ENCODE peak calls at places on chromosome 22, in six cellular contexts. G is cardiac muscle cell; W is coronary artery; F is globus pallidus; N is CD8-positive, alpha-beta memory T cell; C is stomach. H is an unnamed sample.

GRCh38 chr22:19177164-19178064 is 1.1 kb downstream of the SLC25A1 start:
- DNase-seq in G (no peak), W (no peak), F (no peak), N (no peak), C (no peak), H (no peak)

GRCh38 chr22:25334091-25334490 is 114.7 kb downstream of the CRYBB2 start:
- DNase-seq in G (peak; percentile 33), W (no peak), F (peak; percentile 20), N (no peak), C (peak; percentile 72), H (no peak)

GRCh38 chr22:44523981-44524759 is 26.1 kb upstream of the RTL6 start:
- DNase-seq in G (peak; percentile 98), W (peak; percentile 46), F (no peak), N (no peak), C (peak; percentile 38), H (no peak)

GRCh38 chr22:35904332-35904692 is 124.3 kb downstream of the RBFOX2 start:
- DNase-seq in G (no peak), W (no peak), F (no peak), N (no peak), C (no peak), H (no peak)

GRCh38 chr22:29071261-29072045 is 1.4 kb upstream of the KREMEN1 start:
- DNase-seq in G (peak; percentile 36), W (no peak), F (no peak), N (peak; percentile 14), C (peak; percentile 65), H (no peak)

GRCh38 chr22:47328550-47329243 is 566.2 kb downstream of the TBC1D22A start:
- DNase-seq in G (peak; percentile 93), W (no peak), F (no peak), N (no peak), C (no peak), H (no peak)

GRCh38 chr22:38437416-38437815 is 17.6 kb downstream of the KCNJ4 start:
- DNase-seq in G (no peak), W (no peak), F (no peak), N (no peak), C (no peak), H (no peak)

GRCh38 chr22:17928391-17928790 is 96.0 kb downstream of the MICAL3 start:
- DNase-seq in G (peak; percentile 43), W (no peak), F (no peak), N (no peak), C (no peak), H (no peak)

GRCh38 chr22:28297504-28297903 is 378.4 kb upstream of the PITPNB start:
- DNase-seq in G (peak; percentile 12), W (no peak), F (peak; percentile 85), N (no peak), C (no peak), H (no peak)

GRCh38 chr22:44685384-44686056 is 16.5 kb upstream of the PRR5 start:
- DNase-seq in G (peak; percentile 60), W (no peak), F (no peak), N (peak; percentile 71), C (peak; percentile 70), H (no peak)

GRCh38 chr22:42991010-42991651 is 23.8 kb downstream of the PACSIN2 start:
- DNase-seq in G (peak; percentile 57), W (no peak), F (no peak), N (no peak), C (no peak), H (no peak)

GRCh38 chr22:46198274-46198673 is 47.9 kb downstream of the PPARA start:
- DNase-seq in G (peak; percentile 16), W (no peak), F (no peak), N (no peak), C (no peak), H (no peak)

GRCh38 chr22:37189011-37189466 is 992 bp upstream of the C1QTNF6 start:
- DNase-seq in G (peak; percentile 78), W (no peak), F (no peak), N (no peak), C (no peak), H (no peak)

GRCh38 chr22:44151661-44152060 is 29.1 kb upstream of the PARVG start:
- DNase-seq in G (peak; percentile 94), W (no peak), F (no peak), N (no peak), C (no peak), H (no peak)

GRCh38 chr22:28950567-28951411 is 67.4 kb downstream of the ZNRF3 start:
- DNase-seq in G (no peak), W (no peak), F (no peak), N (no peak), C (no peak), H (peak; percentile 94)

GRCh38 chr22:20756846-20757245 is 17.1 kb upstream of the SERPIND1 start:
- DNase-seq in G (no peak), W (no peak), F (no peak), N (no peak), C (no peak), H (no peak)

GRCh38 chr22:49210606-49211005 is 617.1 kb downstream of the BRD1 start:
- DNase-seq in G (no peak), W (no peak), F (no peak), N (no peak), C (no peak), H (no peak)

GRCh38 chr22:23137905-23138520 is 3.8 kb downstream of the RSPH14 start:
- DNase-seq in G (peak; percentile 8), W (no peak), F (no peak), N (peak; percentile 73), C (no peak), H (no peak)

GRCh38 chr22:42646569-42647525 is 2.3 kb downstream of the CYB5R3 start:
- DNase-seq in G (peak; percentile 68), W (no peak), F (no peak), N (no peak), C (peak; percentile 91), H (no peak)

GRCh38 chr22:44787832-44788231 is 35.5 kb downstream of the ARHGAP8 start:
- DNase-seq in G (no peak), W (no peak), F (no peak), N (no peak), C (no peak), H (no peak)

GRCh38 chr22:42360348-42360747 is 71.9 kb downstream of the NFAM1 start:
- DNase-seq in G (no peak), W (no peak), F (no peak), N (no peak), C (peak; percentile 83), H (no peak)

GRCh38 chr22:35357883-35358621 is 22.8 kb upstream of the HMOX1 start:
- DNase-seq in G (no peak), W (no peak), F (no peak), N (no peak), C (no peak), H (no peak)

GRCh38 chr22:32733196-32733595 is 68.3 kb upstream of the TIMP3 start:
- DNase-seq in G (no peak), W (no peak), F (no peak), N (no peak), C (no peak), H (no peak)

GRCh38 chr22:20316844-20317401 is 2.9 kb downstream of the DGCR6L start:
- DNase-seq in G (no peak), W (peak; percentile 41), F (no peak), N (no peak), C (peak; percentile 10), H (no peak)

GRCh38 chr22:30273196-30273595 is 6.5 kb upstream of the OSM start:
- DNase-seq in G (no peak), W (no peak), F (no peak), N (no peak), C (no peak), H (no peak)

GRCh38 chr22:36323182-36323854 is 64.4 kb downstream of the MYH9 start:
- DNase-seq in G (peak; percentile 92), W (peak; percentile 94), F (peak; percentile 78), N (no peak), C (peak; percentile 73), H (no peak)

GRCh38 chr22:24593810-24594568 is 1.1 kb upstream of the LRRC75B start:
- DNase-seq in G (no peak), W (no peak), F (no peak), N (no peak), C (no peak), H (no peak)

GRCh38 chr22:35311551-35311999 is 11.9 kb downstream of the TOM1 start:
- DNase-seq in G (no peak), W (peak; percentile 53), F (no peak), N (no peak), C (no peak), H (no peak)

GRCh38 chr22:36881504-36882245 is 20.9 kb downstream of the NCF4 start:
- DNase-seq in G (no peak), W (no peak), F (no peak), N (peak; percentile 10), C (no peak), H (no peak)

GRCh38 chr22:20741634-20742581 is 32.0 kb upstream of the SERPIND1 start:
- DNase-seq in G (peak; percentile 31), W (no peak), F (peak; percentile 19), N (peak; percentile 31), C (no peak), H (no peak)

GRCh38 chr22:46064236-46064965 is 85.9 kb upstream of the PPARA start:
- DNase-seq in G (no peak), W (peak; percentile 73), F (peak; percentile 59), N (no peak), C (peak; percentile 33), H (no peak)

GRCh38 chr22:31039393-31039792 is 41.7 kb upstream of the SMTN start:
- DNase-seq in G (peak; percentile 68), W (no peak), F (no peak), N (no peak), C (no peak), H (no peak)

GRCh38 chr22:47016636-47017035 is 254.2 kb downstream of the TBC1D22A start:
- DNase-seq in G (no peak), W (no peak), F (no peak), N (no peak), C (peak; percentile 19), H (no peak)

GRCh38 chr22:26428515-26429457 is at the start of gene ASPHD2:
- DNase-seq in G (peak; percentile 73), W (no peak), F (peak; percentile 55), N (peak; percentile 88), C (peak; percentile 73), H (peak; percentile 52)